ENCODE peak calls at places on chromosomes 11 and 22, in six cellular contexts. S, N, O, U, A and K are unnamed samples.

GRCh38 chr11:41920374-41920773 is 460.9 kb upstream of the LRRC4C start:
- DNase-seq in N (no peak), U (no peak), O (no peak), A (no peak), S (no peak), K (no peak)

GRCh38 chr11:66509131-66509561 is 1.3 kb upstream of the BBS1 start:
- DNase-seq in S (no peak), N (no peak), A (no peak), U (no peak), O (no peak), K (no peak)

GRCh38 chr11:111639226-111639925 is 37.1 kb downstream of the SIK2 start:
- DNase-seq in A (no peak), O (no peak), S (no peak), U (no peak), N (no peak), K (no peak)

GRCh38 chr11:134223066-134223465 is 701 bp downstream of the NCAPD3 start:
- DNase-seq in S (no peak), O (no peak), N (no peak), U (no peak), A (peak; percentile 25), K (peak; percentile 15)

GRCh38 chr22:50268655-50269113 is 1.5 kb downstream of the MAPK11 start:
- DNase-seq in O (no peak), S (no peak), A (peak; percentile 54), U (no peak), N (no peak), K (no peak)

GRCh38 chr22:50400406-50400805 is 57.3 kb downstream of the PPP6R2 start:
- DNase-seq in A (no peak), N (no peak), S (no peak), O (no peak), U (no peak), K (no peak)

GRCh38 chr11:17748761-17749721 is 14.5 kb downstream of the KCNC1 start:
- DNase-seq in O (no peak), A (no peak), N (no peak), U (no peak), S (no peak), K (no peak)

GRCh38 chr22:28857288-28857687 is 26.1 kb upstream of the ZNRF3 start:
- DNase-seq in U (no peak), S (no peak), N (no peak), O (no peak), A (no peak), K (no peak)

GRCh38 chr22:24697671-24698082 is 76.8 kb downstream of the PIWIL3 start:
- DNase-seq in O (no peak), U (no peak), S (no peak), N (no peak), A (peak; percentile 79), K (no peak)

GRCh38 chr22:50517495-50518260 is 7.7 kb downstream of the SCO2 start:
- DNase-seq in U (no peak), O (no peak), A (no peak), S (no peak), N (no peak), K (no peak)

GRCh38 chr11:94897330-94897768 is 76.0 kb downstream of the CWC15 start:
- DNase-seq in S (peak; percentile 10), O (no peak), A (peak; percentile 42), N (peak; percentile 39), U (no peak), K (peak; percentile 78)

GRCh38 chr22:36358533-36359171 is 29.1 kb downstream of the MYH9 start:
- DNase-seq in U (no peak), S (no peak), N (no peak), A (no peak), O (no peak), K (peak; percentile 43)

GRCh38 chr11:721347-721912 is 15.4 kb downstream of the EPS8L2 start:
- DNase-seq in U (no peak), A (no peak), O (no peak), S (no peak), N (no peak), K (no peak)

GRCh38 chr11:27482793-27483192 is 10.2 kb upstream of the LGR4 start:
- DNase-seq in U (no peak), S (no peak), O (no peak), N (no peak), A (no peak), K (no peak)

GRCh38 chr11:64150481-64151239 is 15.3 kb downstream of the MACROD1 start:
- DNase-seq in A (no peak), O (no peak), U (no peak), S (no peak), N (no peak), K (no peak)

GRCh38 chr11:12666905-12667304 is 7.3 kb upstream of the TEAD1 start:
- DNase-seq in O (no peak), N (no peak), A (no peak), S (no peak), U (no peak), K (no peak)

GRCh38 chr11:118530683-118531596 is at the start of gene TMEM25:
- DNase-seq in N (no peak), U (no peak), S (peak; percentile 70), A (peak; percentile 59), O (peak; percentile 50), K (peak; percentile 79)

GRCh38 chr11:44726278-44727113 is at the start of gene TSPAN18:
- DNase-seq in U (no peak), S (peak; percentile 26), O (no peak), N (no peak), A (peak; percentile 28), K (no peak)

GRCh38 chr22:44403166-44403565 is 90.4 kb upstream of the SHISAL1 start:
- DNase-seq in S (no peak), O (no peak), U (no peak), N (no peak), A (no peak), K (no peak)

GRCh38 chr22:48579035-48579914 is 1248.4 kb downstream of the BRD1 start:
- DNase-seq in A (no peak), O (no peak), U (no peak), S (no peak), N (no peak), K (no peak)

GRCh38 chr22:23397618-23398567 is 182.2 kb downstream of the IGLL1 start:
- DNase-seq in S (no peak), U (no peak), A (no peak), N (no peak), O (no peak), K (no peak)

GRCh38 chr22:23402275-23403151 is 177.6 kb downstream of the IGLL1 start:
- DNase-seq in S (peak; percentile 32), N (no peak), O (peak; percentile 75), U (no peak), A (peak; percentile 85), K (peak; percentile 74)

GRCh38 chr11:100851129-100851528 is 164.0 kb downstream of the ARHGAP42 start:
- DNase-seq in U (no peak), N (no peak), S (no peak), A (no peak), O (no peak), K (peak; percentile 95)